ENCODE peak calls at places on chromosome 4, in seven cellular contexts. B, P, Z, M, H, X and S are unnamed samples.

GRCh38 chr4:127606823-127607222 is 25.9 kb upstream of the INTU start:
- DNase-seq in B (no peak), X (peak), H (no peak), Z (no peak), M (no peak), P (no peak), S (no peak)

GRCh38 chr4:136680271-136680670 is 852.0 kb downstream of the PCDH18 start:
- DNase-seq in M (no peak), H (no peak), B (peak), Z (no peak), X (peak), P (no peak), S (no peak)

GRCh38 chr4:94711635-94712034 is 46.1 kb upstream of the BMPR1B start:
- DNase-seq in Z (no peak), B (no peak), H (no peak), M (no peak), X (no peak), P (no peak), S (no peak)

GRCh38 chr4:17490575-17491059 is 21.3 kb downstream of the QDPR start:
- DNase-seq in Z (no peak), B (no peak), M (no peak), P (no peak), H (peak), X (no peak), S (no peak)

GRCh38 chr4:95045429-95045828 is 287.7 kb downstream of the BMPR1B start:
- DNase-seq in M (no peak), P (no peak), X (no peak), H (no peak), Z (no peak), B (peak), S (no peak)

GRCh38 chr4:81466841-81467671 is 4.7 kb downstream of the RASGEF1B start:
- DNase-seq in X (peak), Z (no peak), B (peak), P (peak), M (peak), H (peak), S (no peak)

GRCh38 chr4:20532096-20532495 is 168.2 kb upstream of the PACRGL start:
- DNase-seq in P (no peak), Z (no peak), M (no peak), X (no peak), H (no peak), B (no peak), S (no peak)

GRCh38 chr4:182306792-182307507 is 63.7 kb downstream of the TENM3 start:
- DNase-seq in H (no peak), P (peak), M (peak), B (no peak), X (no peak), Z (no peak), S (no peak)

GRCh38 chr4:169523796-169524195 is 88.6 kb downstream of the NEK1 start:
- DNase-seq in B (no peak), H (no peak), P (no peak), M (no peak), Z (no peak), X (no peak), S (no peak)

GRCh38 chr4:13711233-13711775 is 83.8 kb upstream of the BOD1L1 start:
- DNase-seq in B (no peak), X (no peak), Z (no peak), H (no peak), P (no peak), M (no peak), S (no peak)

GRCh38 chr4:170047774-170048354 is 21.7 kb upstream of the MFAP3L start:
- DNase-seq in P (peak), X (peak), Z (no peak), H (no peak), M (peak), B (peak), S (no peak)

GRCh38 chr4:80322716-80323115 is 12.8 kb upstream of the CFAP299 start:
- DNase-seq in B (peak), Z (no peak), P (peak), X (peak), M (peak), H (no peak), S (no peak)
- TF ChIP-seq CTCF in B (peak), Z (no peak), P (no peak), X (peak), M (peak), H (no peak), S (peak)

GRCh38 chr4:171650543-171650942 is 162.7 kb upstream of the GALNTL6 start:
- DNase-seq in B (no peak), P (no peak), M (no peak), X (no peak), H (no peak), Z (no peak), S (no peak)
- TF ChIP-seq CTCF in B (no peak), P (peak), M (no peak), X (no peak), H (no peak), Z (peak), S (no peak)

DNA sequence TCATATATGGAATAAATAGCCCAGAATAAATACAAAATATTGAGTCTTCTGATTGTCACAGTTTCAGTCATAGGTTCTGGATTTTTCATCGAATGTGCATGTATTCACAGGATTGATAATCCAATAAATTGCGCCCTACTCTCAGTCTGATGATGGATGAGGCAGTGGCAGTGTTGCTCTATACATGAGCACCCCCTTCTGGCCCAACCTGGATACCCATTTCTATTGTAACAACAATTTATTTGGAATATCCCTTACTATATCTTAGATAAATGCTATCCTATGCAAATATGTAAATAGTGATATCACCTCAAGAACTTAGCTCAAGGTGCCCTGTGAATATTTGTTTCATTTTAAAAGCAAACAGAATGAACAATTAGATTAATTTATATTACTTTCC is 733.7 kb upstream of the PABPC4L start:
- DNase-seq in B (peak), M (peak), Z (no peak), X (peak), P (peak), H (no peak), S (no peak)
- TF ChIP-seq CTCF in B (peak), M (peak), Z (peak), X (no peak), P (peak), H (peak), S (peak)

DNA sequence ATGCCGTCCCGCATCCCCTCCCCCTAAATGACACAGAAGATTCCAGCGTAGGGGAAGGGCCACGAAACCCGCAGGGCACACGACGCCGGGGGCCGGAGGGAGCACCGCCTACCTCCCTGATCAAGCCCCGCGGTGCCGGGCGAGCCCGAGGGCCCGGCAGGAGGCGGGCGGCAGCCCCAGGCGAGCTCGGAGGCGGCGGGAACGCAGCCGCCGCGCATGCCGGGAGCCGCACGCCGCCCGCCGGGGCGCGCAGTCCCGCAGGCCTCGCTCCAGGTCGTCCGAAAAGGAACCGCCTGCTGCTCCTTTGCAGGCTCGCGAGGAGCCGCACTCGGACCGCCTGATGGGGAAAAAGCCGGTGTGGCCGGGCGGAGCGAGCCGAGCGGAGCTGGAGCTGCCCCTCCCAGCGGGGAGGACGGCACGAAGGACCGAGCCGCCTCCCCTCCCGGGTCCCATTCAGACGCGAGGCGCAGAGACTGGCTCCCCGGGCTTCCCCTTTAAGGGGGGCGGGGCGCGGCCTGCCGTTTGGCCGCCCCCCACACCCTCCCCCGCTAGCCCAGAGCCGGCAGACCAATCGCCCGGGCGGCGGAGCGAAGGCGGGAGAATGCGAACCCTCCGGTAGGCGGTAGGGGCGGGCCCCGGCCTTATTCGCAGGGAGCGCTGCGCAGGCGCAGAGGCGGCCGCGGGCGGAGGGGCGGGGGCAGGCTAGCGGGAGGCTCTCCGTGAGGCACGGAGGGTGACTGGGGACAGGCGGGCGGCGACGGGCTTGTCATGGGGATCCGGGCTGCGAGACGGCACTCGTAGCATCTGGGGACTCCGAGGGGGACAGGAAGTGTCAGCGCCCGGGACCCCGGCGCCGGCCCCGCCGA is 561 bp upstream of the ING2 start:
- DNase-seq in H (peak), X (peak), Z (peak), P (peak), B (peak), M (peak), S (peak)
- TF ChIP-seq CTCF in H (peak), X (no peak), Z (no peak), P (no peak), B (no peak), M (peak), S (peak)